ENCODE peak calls at places on chromosomes 4 and X, in eight cellular contexts. One of them, this sample, is unnamed.

GRCh38 chrX:52261463-52262194 is 76.9 kb downstream of the MAGED4 start:
- DNase-seq in psoas muscle: peak; percentile 96
- DNase-seq in AG04450: peak; percentile 61
- DNase-seq in colonic mucosa: peak; percentile 96
- DNase-seq in endodermal cell: peak; percentile 94
- DNase-seq in GM23248: peak; percentile 88
- DNase-seq in lower lobe of right lung: peak; percentile 92
- DNase-seq in aorta: peak; percentile 98
- DNase-seq in this sample: peak; percentile 74

GRCh38 chr4:174563399-174563798 is 41.1 kb upstream of the HPGD start:
- DNase-seq in psoas muscle: no peak
- DNase-seq in AG04450: no peak
- DNase-seq in colonic mucosa: no peak
- DNase-seq in endodermal cell: no peak
- DNase-seq in GM23248: no peak
- DNase-seq in lower lobe of right lung: no peak
- DNase-seq in aorta: no peak
- DNase-seq in this sample: no peak

GRCh38 chr4:155570661-155571060 is 96.0 kb upstream of the GUCY1A1 start:
- DNase-seq in psoas muscle: no peak
- DNase-seq in AG04450: no peak
- DNase-seq in colonic mucosa: no peak
- DNase-seq in endodermal cell: no peak
- DNase-seq in GM23248: no peak
- DNase-seq in lower lobe of right lung: no peak
- DNase-seq in aorta: no peak
- DNase-seq in this sample: no peak

GRCh38 chr4:84583871-84584373 is 995 bp downstream of the CDS1 start:
- DNase-seq in psoas muscle: no peak
- DNase-seq in AG04450: no peak
- DNase-seq in colonic mucosa: no peak
- DNase-seq in endodermal cell: no peak
- DNase-seq in GM23248: peak; percentile 37
- DNase-seq in lower lobe of right lung: no peak
- DNase-seq in aorta: no peak
- DNase-seq in this sample: no peak

GRCh38 chr4:184851200-184851541 is 25.4 kb upstream of the ACSL1 start:
- DNase-seq in psoas muscle: no peak
- DNase-seq in AG04450: no peak
- DNase-seq in colonic mucosa: no peak
- DNase-seq in endodermal cell: no peak
- DNase-seq in GM23248: no peak
- DNase-seq in lower lobe of right lung: no peak
- DNase-seq in aorta: no peak
- DNase-seq in this sample: no peak

GRCh38 chr4:8700576-8700975 is 108.0 kb downstream of the CPZ start:
- DNase-seq in psoas muscle: no peak
- DNase-seq in AG04450: no peak
- DNase-seq in colonic mucosa: no peak
- DNase-seq in endodermal cell: peak; percentile 41
- DNase-seq in GM23248: peak; percentile 6
- DNase-seq in lower lobe of right lung: no peak
- DNase-seq in aorta: no peak
- DNase-seq in this sample: no peak

GRCh38 chr4:147246096-147246495 is 234.8 kb upstream of the EDNRA start:
- DNase-seq in psoas muscle: no peak
- DNase-seq in AG04450: no peak
- DNase-seq in colonic mucosa: no peak
- DNase-seq in endodermal cell: no peak
- DNase-seq in GM23248: no peak
- DNase-seq in lower lobe of right lung: no peak
- DNase-seq in aorta: no peak
- DNase-seq in this sample: no peak

GRCh38 chrX:133215017-133215416 is 3.1 kb downstream of the TFDP3 start:
- DNase-seq in psoas muscle: no peak
- DNase-seq in AG04450: no peak
- DNase-seq in colonic mucosa: no peak
- DNase-seq in endodermal cell: no peak
- DNase-seq in GM23248: no peak
- DNase-seq in lower lobe of right lung: no peak
- DNase-seq in aorta: no peak
- DNase-seq in this sample: no peak

GRCh38 chr4:140935259-140935658 is 179.1 kb upstream of the TBC1D9 start:
- DNase-seq in psoas muscle: no peak
- DNase-seq in AG04450: no peak
- DNase-seq in colonic mucosa: no peak
- DNase-seq in endodermal cell: no peak
- DNase-seq in GM23248: peak; percentile 19
- DNase-seq in lower lobe of right lung: no peak
- DNase-seq in aorta: no peak
- DNase-seq in this sample: no peak

GRCh38 chr4:176792348-176793059 is at the start of gene VEGFC:
- DNase-seq in psoas muscle: peak; percentile 61
- DNase-seq in AG04450: no peak
- DNase-seq in colonic mucosa: peak; percentile 24
- DNase-seq in endodermal cell: peak; percentile 87
- DNase-seq in GM23248: peak; percentile 94
- DNase-seq in lower lobe of right lung: peak; percentile 66
- DNase-seq in aorta: peak; percentile 85
- DNase-seq in this sample: no peak

GRCh38 chr4:165464813-165465381 is 86.1 kb downstream of the CPE start:
- DNase-seq in psoas muscle: no peak
- DNase-seq in AG04450: peak; percentile 11
- DNase-seq in colonic mucosa: no peak
- DNase-seq in endodermal cell: no peak
- DNase-seq in GM23248: peak; percentile 72
- DNase-seq in lower lobe of right lung: no peak
- DNase-seq in aorta: no peak
- DNase-seq in this sample: no peak

GRCh38 chrX:1582686-1583437 is 8.5 kb upstream of the AKAP17A start:
- DNase-seq in psoas muscle: no peak
- DNase-seq in AG04450: no peak
- DNase-seq in colonic mucosa: no peak
- DNase-seq in endodermal cell: peak; percentile 32
- DNase-seq in GM23248: peak; percentile 25
- DNase-seq in lower lobe of right lung: no peak
- DNase-seq in aorta: no peak
- DNase-seq in this sample: no peak

GRCh38 chr4:156771171-156771837 is 200.3 kb downstream of the PDGFC start:
- DNase-seq in psoas muscle: no peak
- DNase-seq in AG04450: no peak
- DNase-seq in colonic mucosa: no peak
- DNase-seq in endodermal cell: no peak
- DNase-seq in GM23248: peak; percentile 79
- DNase-seq in lower lobe of right lung: no peak
- DNase-seq in aorta: no peak
- DNase-seq in this sample: no peak

GRCh38 chr4:150115851-150116250 is 37.6 kb downstream of the DCLK2 start:
- DNase-seq in psoas muscle: no peak
- DNase-seq in AG04450: no peak
- DNase-seq in colonic mucosa: no peak
- DNase-seq in endodermal cell: no peak
- DNase-seq in GM23248: peak; percentile 18
- DNase-seq in lower lobe of right lung: no peak
- DNase-seq in aorta: no peak
- DNase-seq in this sample: no peak

GRCh38 chrX:110541266-110541665 is 182.6 kb downstream of the RTL9 start:
- DNase-seq in psoas muscle: no peak
- DNase-seq in AG04450: no peak
- DNase-seq in colonic mucosa: no peak
- DNase-seq in endodermal cell: no peak
- DNase-seq in GM23248: peak; percentile 41
- DNase-seq in lower lobe of right lung: no peak
- DNase-seq in aorta: no peak
- DNase-seq in this sample: no peak

GRCh38 chr4:26779674-26780073 is 81.0 kb upstream of the STIM2 start:
- DNase-seq in psoas muscle: no peak
- DNase-seq in AG04450: no peak
- DNase-seq in colonic mucosa: no peak
- DNase-seq in endodermal cell: no peak
- DNase-seq in GM23248: peak; percentile 49
- DNase-seq in lower lobe of right lung: no peak
- DNase-seq in aorta: no peak
- DNase-seq in this sample: no peak

GRCh38 chr4:183873389-183874185 is 31.5 kb upstream of the STOX2 start:
- DNase-seq in psoas muscle: no peak
- DNase-seq in AG04450: no peak
- DNase-seq in colonic mucosa: no peak
- DNase-seq in endodermal cell: no peak
- DNase-seq in GM23248: no peak
- DNase-seq in lower lobe of right lung: no peak
- DNase-seq in aorta: no peak
- DNase-seq in this sample: no peak

GRCh38 chr4:168880811-168881595 is 129.1 kb downstream of the CBR4 start:
- DNase-seq in psoas muscle: no peak
- DNase-seq in AG04450: no peak
- DNase-seq in colonic mucosa: no peak
- DNase-seq in endodermal cell: no peak
- DNase-seq in GM23248: no peak
- DNase-seq in lower lobe of right lung: no peak
- DNase-seq in aorta: no peak
- DNase-seq in this sample: no peak

GRCh38 chr4:114597410-114598115 is 1.0 kb upstream of the UGT8 start:
- DNase-seq in psoas muscle: no peak
- DNase-seq in AG04450: no peak
- DNase-seq in colonic mucosa: peak; percentile 51
- DNase-seq in endodermal cell: peak; percentile 46
- DNase-seq in GM23248: no peak
- DNase-seq in lower lobe of right lung: no peak
- DNase-seq in aorta: no peak
- DNase-seq in this sample: no peak

GRCh38 chrX:100647095-100647494 is 3.1 kb downstream of the SRPX2 start:
- DNase-seq in psoas muscle: no peak
- DNase-seq in AG04450: no peak
- DNase-seq in colonic mucosa: no peak
- DNase-seq in endodermal cell: no peak
- DNase-seq in GM23248: peak; percentile 48
- DNase-seq in lower lobe of right lung: no peak
- DNase-seq in aorta: no peak
- DNase-seq in this sample: no peak

GRCh38 chrX:144592036-144592435 is 655.3 kb upstream of the SPANXN1 start:
- DNase-seq in psoas muscle: no peak
- DNase-seq in AG04450: no peak
- DNase-seq in colonic mucosa: no peak
- DNase-seq in endodermal cell: no peak
- DNase-seq in GM23248: no peak
- DNase-seq in lower lobe of right lung: no peak
- DNase-seq in aorta: no peak
- DNase-seq in this sample: no peak

GRCh38 chrX:144586756-144587155 is 660.5 kb upstream of the SPANXN1 start:
- DNase-seq in psoas muscle: no peak
- DNase-seq in AG04450: no peak
- DNase-seq in colonic mucosa: no peak
- DNase-seq in endodermal cell: no peak
- DNase-seq in GM23248: no peak
- DNase-seq in lower lobe of right lung: no peak
- DNase-seq in aorta: no peak
- DNase-seq in this sample: no peak
- H3K9me3 ChIP-seq in psoas muscle: no peaks in the 10 kb centered on the region
- H3K9me3 ChIP-seq in AG04450: peaks cover 5% of the 10 kb centered on the region
- H3K9me3 ChIP-seq in colonic mucosa: no peaks in the 10 kb centered on the region
- H3K9me3 ChIP-seq in endodermal cell: peaks cover 28% of the 10 kb centered on the region
- H3K9me3 ChIP-seq in GM23248: no peaks in the 10 kb centered on the region
- H3K9me3 ChIP-seq in lower lobe of right lung: no peaks in the 10 kb centered on the region
- H3K9me3 ChIP-seq in aorta: no peaks in the 10 kb centered on the region
- H3K9me3 ChIP-seq in this sample: no peaks in the 10 kb centered on the region

GRCh38 chrX:136671006-136671610 is 23.1 kb downstream of the CD40LG start:
- DNase-seq in psoas muscle: no peak
- DNase-seq in AG04450: no peak
- DNase-seq in colonic mucosa: no peak
- DNase-seq in endodermal cell: no peak
- DNase-seq in GM23248: no peak
- DNase-seq in lower lobe of right lung: no peak
- DNase-seq in aorta: no peak
- DNase-seq in this sample: no peak

GRCh38 chrX:136662976-136663375 is 15.0 kb downstream of the CD40LG start:
- DNase-seq in psoas muscle: no peak
- DNase-seq in AG04450: no peak
- DNase-seq in colonic mucosa: no peak
- DNase-seq in endodermal cell: no peak
- DNase-seq in GM23248: no peak
- DNase-seq in lower lobe of right lung: no peak
- DNase-seq in aorta: no peak
- DNase-seq in this sample: no peak

GRCh38 chrX:136666088-136666487 is 18.1 kb downstream of the CD40LG start:
- DNase-seq in psoas muscle: no peak
- DNase-seq in AG04450: no peak
- DNase-seq in colonic mucosa: no peak
- DNase-seq in endodermal cell: no peak
- DNase-seq in GM23248: no peak
- DNase-seq in lower lobe of right lung: no peak
- DNase-seq in aorta: no peak
- DNase-seq in this sample: no peak

GRCh38 chrX:136665258-136665900 is 17.4 kb downstream of the CD40LG start:
- DNase-seq in psoas muscle: no peak
- DNase-seq in AG04450: no peak
- DNase-seq in colonic mucosa: no peak
- DNase-seq in endodermal cell: no peak
- DNase-seq in GM23248: no peak
- DNase-seq in lower lobe of right lung: no peak
- DNase-seq in aorta: no peak
- DNase-seq in this sample: no peak

GRCh38 chrX:136667446-136668168 is 19.6 kb downstream of the CD40LG start:
- DNase-seq in psoas muscle: no peak
- DNase-seq in AG04450: no peak
- DNase-seq in colonic mucosa: no peak
- DNase-seq in endodermal cell: no peak
- DNase-seq in GM23248: no peak
- DNase-seq in lower lobe of right lung: no peak
- DNase-seq in aorta: no peak
- DNase-seq in this sample: no peak
- H3K9me3 ChIP-seq in psoas muscle: peaks cover 10% of the 10 kb centered on the region
- H3K9me3 ChIP-seq in AG04450: no peaks in the 10 kb centered on the region
- H3K9me3 ChIP-seq in colonic mucosa: no peaks in the 10 kb centered on the region
- H3K9me3 ChIP-seq in endodermal cell: no peaks in the 10 kb centered on the region
- H3K9me3 ChIP-seq in GM23248: no peaks in the 10 kb centered on the region
- H3K9me3 ChIP-seq in lower lobe of right lung: no peaks in the 10 kb centered on the region
- H3K9me3 ChIP-seq in aorta: no peaks in the 10 kb centered on the region
- H3K9me3 ChIP-seq in this sample: no peaks in the 10 kb centered on the region

GRCh38 chrX:154597221-154597620 is 12.3 kb downstream of the CTAG1A start:
- DNase-seq in psoas muscle: no peak
- DNase-seq in AG04450: no peak
- DNase-seq in colonic mucosa: no peak
- DNase-seq in endodermal cell: no peak
- DNase-seq in GM23248: no peak
- DNase-seq in lower lobe of right lung: no peak
- DNase-seq in aorta: no peak
- DNase-seq in this sample: no peak
- H3K9me3 ChIP-seq in psoas muscle: no peaks in the 10 kb centered on the region
- H3K9me3 ChIP-seq in AG04450: peaks cover 3% of the 10 kb centered on the region
- H3K9me3 ChIP-seq in colonic mucosa: no peaks in the 10 kb centered on the region
- H3K9me3 ChIP-seq in endodermal cell: peaks cover 12% of the 10 kb centered on the region
- H3K9me3 ChIP-seq in GM23248: no peaks in the 10 kb centered on the region
- H3K9me3 ChIP-seq in lower lobe of right lung: no peaks in the 10 kb centered on the region
- H3K9me3 ChIP-seq in aorta: no peaks in the 10 kb centered on the region
- H3K9me3 ChIP-seq in this sample: no peaks in the 10 kb centered on the region

DNA sequence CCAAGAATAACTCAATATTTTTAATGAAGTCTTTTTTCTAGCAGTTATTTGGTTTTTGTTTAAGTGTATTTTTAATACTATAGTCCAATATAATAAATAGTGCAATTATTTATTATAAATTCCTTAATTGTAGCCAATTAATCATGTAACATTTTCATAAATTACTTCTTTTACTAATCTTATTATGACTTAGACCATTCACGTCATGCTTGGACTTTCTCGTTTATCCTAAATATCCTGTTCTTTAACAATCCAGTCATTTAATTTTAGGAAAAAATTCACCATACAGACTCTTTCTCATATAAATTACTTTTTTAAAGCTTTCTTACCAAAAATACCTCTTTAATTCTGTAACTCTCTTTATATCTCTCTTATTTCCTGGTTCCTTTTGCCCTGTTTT is 350.1 kb downstream of the AR start:
- DNase-seq in psoas muscle: no peak
- DNase-seq in AG04450: no peak
- DNase-seq in colonic mucosa: no peak
- DNase-seq in endodermal cell: no peak
- DNase-seq in GM23248: peak; percentile 0
- DNase-seq in lower lobe of right lung: no peak
- DNase-seq in aorta: no peak
- DNase-seq in this sample: no peak
- H3K9me3 ChIP-seq in psoas muscle: no peaks in the 10 kb centered on the region
- H3K9me3 ChIP-seq in AG04450: no peaks in the 10 kb centered on the region
- H3K9me3 ChIP-seq in colonic mucosa: peaks cover 8% of the 10 kb centered on the region
- H3K9me3 ChIP-seq in endodermal cell: peaks cover 4% of the 10 kb centered on the region
- H3K9me3 ChIP-seq in GM23248: no peaks in the 10 kb centered on the region
- H3K9me3 ChIP-seq in lower lobe of right lung: no peaks in the 10 kb centered on the region
- H3K9me3 ChIP-seq in aorta: peaks cover 1% of the 10 kb centered on the region
- H3K9me3 ChIP-seq in this sample: no peaks in the 10 kb centered on the region

This sample was measured in T-helper 17 cell.